ENCODE peak calls at places on chromosomes 7 and 10, in four cellular contexts. S is Caki2, P is lung microvascular endothelial cell, T is AG08395. L is an unnamed sample.

GRCh38 chr7:22633954-22634474 is 93.0 kb upstream of the IL6 start:
- DNase-seq in S (no peak), P (no peak), T (no peak), L (no peak)

GRCh38 chr7:137564677-137565076 is 221.1 kb upstream of the PTN start:
- DNase-seq in S (no peak), P (no peak), T (no peak), L (no peak)

GRCh38 chr10:79349072-79349491 is 1.8 kb downstream of the PPIF start:
- DNase-seq in S (no peak), P (no peak), T (no peak), L (no peak)

GRCh38 chr10:44394696-44395383 is 9.9 kb upstream of the CXCL12 start:
- DNase-seq in S (no peak), P (no peak), T (no peak), L (no peak)

GRCh38 chr10:105398202-105398601 is 757.1 kb downstream of the SORCS3 start:
- DNase-seq in S (no peak), P (no peak), T (no peak), L (no peak)

GRCh38 chr10:129123428-129123827 is 343.6 kb upstream of the MGMT start:
- DNase-seq in S (no peak), P (no peak), T (no peak), L (no peak)

GRCh38 chr7:756231-756927 is 29.3 kb upstream of the PRKAR1B start:
- DNase-seq in S (no peak), P (no peak), T (no peak), L (no peak)

GRCh38 chr10:16195894-16196293 is 240.9 kb upstream of the PTER start:
- DNase-seq in S (no peak), P (no peak), T (no peak), L (no peak)

GRCh38 chr10:124339951-124340760 is 78.6 kb downstream of the OAT start:
- DNase-seq in S (peak), P (peak), T (peak), L (no peak)

GRCh38 chr10:79420974-79421688 is 24.3 kb downstream of the ZCCHC24 start:
- DNase-seq in S (no peak), P (no peak), T (no peak), L (no peak)

GRCh38 chr7:132472463-132473120 is 103.7 kb downstream of the PLXNA4 start:
- DNase-seq in S (no peak), P (peak), T (peak), L (no peak)

GRCh38 chr10:22246680-22247391 is 29.0 kb upstream of the EBLN1 start:
- DNase-seq in S (peak), P (peak), T (peak), L (no peak)

GRCh38 chr7:78794101-78794500 is 659.4 kb downstream of the MAGI2 start:
- DNase-seq in S (no peak), P (no peak), T (no peak), L (no peak)

GRCh38 chr7:30727061-30727945 is 24.6 kb upstream of the INMT start:
- DNase-seq in S (no peak), P (no peak), T (peak), L (no peak)

GRCh38 chr10:33332183-33333031 is 2.1 kb downstream of the NRP1 start:
- DNase-seq in S (peak), P (peak), T (no peak), L (no peak)